ENCODE peak calls at places on chromosomes 16 and 17, in seven cellular contexts. F is kidney, I is heart right ventricle, L is sigmoid colon, Q is psoas muscle, V is PC-3, Y is stomach. T is an unnamed sample.

GRCh38 chr17:51860934-51861561 is 297.5 kb downstream of the CA10 start:
- DNase-seq in I (no peak), Y (no peak), F (no peak), Q (no peak), L (no peak), V (peak), T (no peak)

GRCh38 chr16:30054959-30055553 is 10.5 kb upstream of the ALDOA start:
- DNase-seq in I (no peak), V (peak), Y (peak), L (no peak), Q (no peak), F (no peak), T (peak)

GRCh38 chr16:89784409-89784808 is 32.0 kb downstream of the FANCA start:
- DNase-seq in Y (no peak), V (no peak), F (no peak), L (no peak), I (no peak), Q (no peak), T (no peak)

GRCh38 chr16:85970712-85971220 is 71.8 kb downstream of the IRF8 start:
- DNase-seq in V (peak), F (no peak), I (no peak), Q (no peak), Y (no peak), L (no peak), T (no peak)

GRCh38 chr16:1773703-1774455 is 945 bp upstream of the MRPS34 start:
- DNase-seq in V (no peak), L (no peak), F (no peak), I (no peak), Y (peak), Q (peak), T (no peak)

GRCh38 chr16:58098207-58099096 is 30.7 kb downstream of the CFAP20 start:
- DNase-seq in L (peak), Q (no peak), F (peak), I (no peak), Y (no peak), V (peak), T (peak)

GRCh38 chr17:67336859-67337258 is 29.5 kb downstream of the PSMD12 start:
- DNase-seq in Q (no peak), Y (no peak), F (no peak), I (no peak), L (no peak), V (no peak), T (no peak)

GRCh38 chr17:36749493-36749892 is 148.1 kb downstream of the MRM1 start:
- DNase-seq in V (no peak), F (no peak), I (no peak), Q (no peak), L (no peak), Y (no peak), T (no peak)

GRCh38 chr16:63217011-63217410 is 1180.8 kb upstream of the CDH8 start:
- DNase-seq in Y (no peak), L (no peak), V (no peak), F (no peak), I (no peak), Q (no peak), T (no peak)

GRCh38 chr17:7323731-7324437 is 5.3 kb downstream of the NEURL4 start:
- DNase-seq in L (peak), V (peak), Y (peak), F (peak), Q (peak), I (no peak), T (no peak)

GRCh38 chr16:57721356-57721755 is 14.2 kb upstream of the KATNB1 start:
- DNase-seq in Y (no peak), Q (no peak), V (no peak), L (no peak), I (no peak), F (no peak), T (no peak)

GRCh38 chr16:471353-472198 is 46.1 kb downstream of the RAB11FIP3 start:
- DNase-seq in Q (peak), V (no peak), L (peak), F (no peak), Y (no peak), I (peak), T (no peak)

GRCh38 chr17:6098466-6099180 is 28.4 kb downstream of the WSCD1 start:
- DNase-seq in F (peak), V (no peak), I (peak), Y (no peak), L (peak), Q (peak), T (peak)

GRCh38 chr16:23900480-23901177 is 64.8 kb downstream of the PRKCB start:
- DNase-seq in L (no peak), Y (no peak), I (no peak), Q (no peak), V (no peak), F (no peak), T (no peak)

GRCh38 chr17:78966123-78966813 is 13.5 kb downstream of the LGALS3BP start:
- DNase-seq in V (no peak), I (no peak), Y (no peak), L (no peak), Q (no peak), F (peak), T (no peak)

GRCh38 chr16:54361813-54362212 is 75.2 kb upstream of the IRX3 start:
- DNase-seq in F (no peak), Y (no peak), V (no peak), Q (no peak), I (no peak), L (no peak), T (no peak)

GRCh38 chr17:43782903-43783462 is 2.7 kb downstream of the CFAP97D1 start:
- DNase-seq in F (no peak), V (no peak), L (no peak), Y (no peak), Q (no peak), I (no peak), T (no peak)

GRCh38 chr16:55944377-55944802 is 69.2 kb upstream of the CES5A start:
- DNase-seq in Q (peak), L (peak), Y (peak), V (peak), I (peak), F (peak), T (no peak)

GRCh38 chr16:9713907-9714306 is 468.3 kb downstream of the GRIN2A start:
- DNase-seq in Q (no peak), F (no peak), V (no peak), L (no peak), I (no peak), Y (no peak), T (no peak)

GRCh38 chr17:79658811-79659207 is 48.0 kb upstream of the RBFOX3 start:
- DNase-seq in V (peak), Y (no peak), L (peak), Q (no peak), I (no peak), F (no peak), T (no peak)

GRCh38 chr16:58096249-58096648 is 32.9 kb downstream of the CFAP20 start:
- DNase-seq in Q (no peak), F (no peak), L (no peak), I (no peak), V (no peak), Y (no peak), T (no peak)

GRCh38 chr17:3556905-3557767 is 476 bp downstream of the TRPV3 start:
- DNase-seq in Y (no peak), L (no peak), F (no peak), V (peak), Q (no peak), I (no peak), T (no peak)

GRCh38 chr17:14417336-14417735 is 116.5 kb downstream of the HS3ST3B1 start:
- DNase-seq in I (no peak), V (no peak), Y (no peak), L (no peak), F (no peak), Q (no peak), T (no peak)

GRCh38 chr16:75065808-75066149 is 50.8 kb downstream of the LDHD start:
- DNase-seq in V (peak), L (no peak), Y (peak), Q (no peak), F (no peak), I (no peak), T (no peak)

GRCh38 chr17:78407387-78407990 is 29.0 kb downstream of the PGS1 start:
- DNase-seq in Q (peak), I (no peak), Y (no peak), L (no peak), V (no peak), F (peak), T (no peak)

GRCh38 chr17:67570797-67571196 is 146.9 kb upstream of the NOL11 start:
- DNase-seq in Y (no peak), Q (no peak), L (no peak), V (no peak), F (no peak), I (no peak), T (no peak)

GRCh38 chr17:42969006-42969581 is 4.8 kb upstream of the AARSD1 start:
- DNase-seq in V (no peak), I (no peak), Y (no peak), L (no peak), F (no peak), Q (no peak), T (no peak)

GRCh38 chr16:75702247-75702646 is 986 bp upstream of the DUXB start:
- DNase-seq in I (no peak), F (no peak), L (no peak), Q (no peak), V (no peak), Y (no peak), T (no peak)

GRCh38 chr17:32349854-32350661 is at the start of gene ZNF207:
- DNase-seq in I (peak), Q (peak), L (peak), F (peak), Y (peak), V (peak), T (peak)

GRCh38 chr16:83843657-83844056 is 35.9 kb downstream of the HSBP1 start:
- DNase-seq in I (no peak), L (peak), F (no peak), V (no peak), Q (no peak), Y (no peak), T (no peak)
- H3K4me3 ChIP-seq in I (no peak), L (no peak), F (no peak), V (no peak), Q (no peak), Y (no peak), T (no peak)

GRCh38 chr17:77376795-77377751 is 236.3 kb downstream of the SEC14L1 start:
- DNase-seq in I (no peak), L (peak), V (no peak), Q (no peak), F (no peak), Y (peak), T (no peak)
- H3K27ac ChIP-seq in I (no peak), L (peak), V (no peak), Q (peak), F (peak), Y (peak), T (no peak)

GRCh38 chr16:66516172-66516807 is 33.6 kb downstream of the TK2 start:
- DNase-seq in I (no peak), V (no peak), Q (no peak), Y (no peak), F (no peak), L (no peak), T (no peak)

GRCh38 chr16:66517586-66518263 is 32.2 kb downstream of the TK2 start:
- DNase-seq in V (no peak), L (no peak), Q (peak), I (no peak), F (no peak), Y (no peak), T (no peak)

GRCh38 chr16:66512589-66513404 is 37.1 kb downstream of the TK2 start:
- DNase-seq in Q (no peak), F (no peak), Y (peak), L (peak), I (no peak), V (peak), T (no peak)

GRCh38 chr16:66516808-66517585 is 32.9 kb downstream of the TK2 start:
- DNase-seq in I (peak), L (peak), F (peak), Q (peak), V (peak), Y (peak), T (peak)

DNA sequence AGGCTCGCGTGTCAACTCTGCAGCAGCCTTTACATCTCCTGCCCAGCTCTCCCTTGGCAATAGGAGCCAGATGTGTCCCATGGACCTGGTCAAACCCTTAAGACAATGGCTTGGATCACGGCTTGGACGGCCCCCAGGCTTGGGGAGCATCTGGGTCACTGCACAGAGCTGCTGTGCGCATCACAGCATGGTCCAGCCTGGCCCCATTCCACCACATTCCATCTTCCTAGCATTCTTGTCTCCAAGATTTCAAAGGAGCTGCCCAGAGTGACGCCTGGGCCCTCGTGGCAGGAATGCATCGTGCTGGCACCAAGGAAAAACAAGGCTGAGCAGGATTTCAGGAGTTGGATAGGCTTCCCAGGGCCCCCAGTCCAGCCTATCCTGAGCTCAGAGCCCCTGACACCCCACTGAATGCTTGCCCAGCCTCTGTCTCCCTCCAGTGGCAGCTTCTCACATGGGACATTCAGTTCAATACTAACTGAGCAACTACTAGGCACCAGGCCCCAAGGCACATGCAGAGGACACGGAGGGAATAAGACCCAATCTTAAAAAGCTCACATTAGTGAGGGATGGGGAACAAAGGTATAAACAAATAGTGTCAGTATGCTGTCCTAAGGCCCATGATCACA is 34.3 kb downstream of the TK2 start:
- DNase-seq in L (peak), F (no peak), Y (no peak), I (no peak), V (peak), Q (peak), T (no peak)
- TF ChIP-seq CTCF in L (no peak), F (peak), Y (no peak), I (peak), V (peak), Q (peak), T (peak)

GRCh38 chr17:38603786-38604478 is 1.8 kb downstream of the SRCIN1 start:
- DNase-seq in Q (no peak), F (no peak), Y (no peak), I (no peak), V (no peak), L (no peak), T (no peak)

GRCh38 chr17:38605230-38605851 is 411 bp downstream of the SRCIN1 start:
- DNase-seq in Y (no peak), L (no peak), V (no peak), F (no peak), I (no peak), Q (no peak), T (peak)

GRCh38 chr17:38606646-38607611 is 1.2 kb upstream of the SRCIN1 start:
- DNase-seq in Q (peak), L (peak), Y (peak), I (peak), V (peak), F (no peak), T (peak)

GRCh38 chr17:38604479-38605229 is 1.1 kb downstream of the SRCIN1 start:
- DNase-seq in F (no peak), Y (no peak), V (no peak), Q (peak), L (no peak), I (no peak), T (peak)

GRCh38 chr17:38605852-38606645 is at the start of gene SRCIN1:
- DNase-seq in I (no peak), Y (peak), L (peak), V (peak), F (no peak), Q (peak), T (peak)
- H3K4me3 ChIP-seq in I (peak), Y (peak), L (peak), V (peak), F (no peak), Q (peak), T (peak)

GRCh38 chr17:45826919-45827628 is 17.6 kb upstream of the SPPL2C start:
- DNase-seq in Q (no peak), I (no peak), Y (no peak), L (no peak), V (no peak), F (no peak), T (no peak)
- H3K27ac ChIP-seq in Q (no peak), I (no peak), Y (no peak), L (no peak), V (no peak), F (no peak), T (no peak)

GRCh38 chr16:19879241-19879792 is 5.3 kb downstream of the GPRC5B start:
- DNase-seq in V (no peak), Y (no peak), I (peak), L (no peak), Q (peak), F (no peak), T (no peak)
- TF ChIP-seq CTCF in V (no peak), Y (no peak), I (no peak), L (no peak), Q (no peak), F (no peak), T (no peak)